ENCODE peak calls at places on chromosomes 16 and 17, in ten cellular contexts. One of them, this sample, is unnamed.

GRCh38 chr16:48451323-48451722 is 66.1 kb upstream of the SIAH1 start:
- DNase-seq in tibial artery: no peak
- DNase-seq in tibial nerve: no peak
- DNase-seq in lower leg skin: no peak
- DNase-seq in brain microvascular endothelial cell: no peak
- DNase-seq in mammary epithelial cell: no peak
- DNase-seq in neural crest cell: no peak
- DNase-seq in heart left ventricle: no peak
- DNase-seq in CD4-positive, alpha-beta T cell: no peak
- DNase-seq in H9: no peak
- DNase-seq in this sample: no peak

GRCh38 chr16:22627043-22627442 is 116.4 kb downstream of the NPIPB5 start:
- DNase-seq in tibial artery: no peak
- DNase-seq in tibial nerve: no peak
- DNase-seq in lower leg skin: no peak
- DNase-seq in brain microvascular endothelial cell: no peak
- DNase-seq in mammary epithelial cell: no peak
- DNase-seq in neural crest cell: no peak
- DNase-seq in heart left ventricle: no peak
- DNase-seq in CD4-positive, alpha-beta T cell: no peak
- DNase-seq in H9: no peak
- DNase-seq in this sample: no peak

GRCh38 chr17:2814499-2815341 is 18.5 kb downstream of the RAP1GAP2 start:
- DNase-seq in tibial artery: peak
- DNase-seq in tibial nerve: no peak
- DNase-seq in lower leg skin: peak
- DNase-seq in brain microvascular endothelial cell: no peak
- DNase-seq in mammary epithelial cell: peak
- DNase-seq in neural crest cell: no peak
- DNase-seq in heart left ventricle: peak
- DNase-seq in CD4-positive, alpha-beta T cell: peak
- DNase-seq in H9: peak
- DNase-seq in this sample: peak

GRCh38 chr16:58652741-58653140 is 23.1 kb upstream of the CNOT1 start:
- DNase-seq in tibial artery: no peak
- DNase-seq in tibial nerve: no peak
- DNase-seq in lower leg skin: no peak
- DNase-seq in brain microvascular endothelial cell: peak
- DNase-seq in mammary epithelial cell: no peak
- DNase-seq in neural crest cell: peak
- DNase-seq in heart left ventricle: no peak
- DNase-seq in CD4-positive, alpha-beta T cell: no peak
- DNase-seq in H9: peak
- DNase-seq in this sample: no peak

GRCh38 chr17:7249830-7250229 is 1.7 kb downstream of the CTDNEP1 start:
- DNase-seq in tibial artery: no peak
- DNase-seq in tibial nerve: no peak
- DNase-seq in lower leg skin: no peak
- DNase-seq in brain microvascular endothelial cell: no peak
- DNase-seq in mammary epithelial cell: no peak
- DNase-seq in neural crest cell: no peak
- DNase-seq in heart left ventricle: no peak
- DNase-seq in CD4-positive, alpha-beta T cell: no peak
- DNase-seq in H9: no peak
- DNase-seq in this sample: no peak

GRCh38 chr16:69382421-69382820 is 3.4 kb downstream of the TERF2 start:
- DNase-seq in tibial artery: no peak
- DNase-seq in tibial nerve: no peak
- DNase-seq in lower leg skin: no peak
- DNase-seq in brain microvascular endothelial cell: no peak
- DNase-seq in mammary epithelial cell: no peak
- DNase-seq in neural crest cell: no peak
- DNase-seq in heart left ventricle: no peak
- DNase-seq in CD4-positive, alpha-beta T cell: no peak
- DNase-seq in H9: no peak
- DNase-seq in this sample: no peak

GRCh38 chr16:69927056-69927757 is 23.9 kb upstream of the CLEC18A start:
- DNase-seq in tibial artery: peak
- DNase-seq in tibial nerve: peak
- DNase-seq in lower leg skin: no peak
- DNase-seq in brain microvascular endothelial cell: peak
- DNase-seq in mammary epithelial cell: no peak
- DNase-seq in neural crest cell: no peak
- DNase-seq in heart left ventricle: peak
- DNase-seq in CD4-positive, alpha-beta T cell: no peak
- DNase-seq in H9: no peak
- DNase-seq in this sample: peak

GRCh38 chr16:47787695-47788094 is 326.6 kb downstream of the PHKB start:
- DNase-seq in tibial artery: no peak
- DNase-seq in tibial nerve: no peak
- DNase-seq in lower leg skin: no peak
- DNase-seq in brain microvascular endothelial cell: peak
- DNase-seq in mammary epithelial cell: no peak
- DNase-seq in neural crest cell: peak
- DNase-seq in heart left ventricle: no peak
- DNase-seq in CD4-positive, alpha-beta T cell: no peak
- DNase-seq in H9: no peak
- DNase-seq in this sample: no peak

GRCh38 chr16:75263291-75263962 is 12.0 kb upstream of the BCAR1 start:
- DNase-seq in tibial artery: no peak
- DNase-seq in tibial nerve: no peak
- DNase-seq in lower leg skin: peak
- DNase-seq in brain microvascular endothelial cell: no peak
- DNase-seq in mammary epithelial cell: no peak
- DNase-seq in neural crest cell: no peak
- DNase-seq in heart left ventricle: no peak
- DNase-seq in CD4-positive, alpha-beta T cell: no peak
- DNase-seq in H9: peak
- DNase-seq in this sample: no peak

GRCh38 chr16:9122342-9122741 is 30.9 kb downstream of the HAPSTR1 start:
- DNase-seq in tibial artery: no peak
- DNase-seq in tibial nerve: no peak
- DNase-seq in lower leg skin: peak
- DNase-seq in brain microvascular endothelial cell: no peak
- DNase-seq in mammary epithelial cell: no peak
- DNase-seq in neural crest cell: no peak
- DNase-seq in heart left ventricle: no peak
- DNase-seq in CD4-positive, alpha-beta T cell: no peak
- DNase-seq in H9: no peak
- DNase-seq in this sample: no peak

GRCh38 chr16:4938683-4939030 is 1.7 kb upstream of the PPL start:
- DNase-seq in tibial artery: no peak
- DNase-seq in tibial nerve: no peak
- DNase-seq in lower leg skin: no peak
- DNase-seq in brain microvascular endothelial cell: no peak
- DNase-seq in mammary epithelial cell: no peak
- DNase-seq in neural crest cell: no peak
- DNase-seq in heart left ventricle: no peak
- DNase-seq in CD4-positive, alpha-beta T cell: no peak
- DNase-seq in H9: no peak
- DNase-seq in this sample: no peak

GRCh38 chr17:33469911-33470310 is 176.8 kb upstream of the ASIC2 start:
- DNase-seq in tibial artery: no peak
- DNase-seq in tibial nerve: no peak
- DNase-seq in lower leg skin: no peak
- DNase-seq in brain microvascular endothelial cell: peak
- DNase-seq in mammary epithelial cell: peak
- DNase-seq in neural crest cell: no peak
- DNase-seq in heart left ventricle: no peak
- DNase-seq in CD4-positive, alpha-beta T cell: no peak
- DNase-seq in H9: no peak
- DNase-seq in this sample: no peak

GRCh38 chr17:74757502-74757901 is 9.1 kb downstream of the NHERF1 start:
- DNase-seq in tibial artery: peak
- DNase-seq in tibial nerve: no peak
- DNase-seq in lower leg skin: no peak
- DNase-seq in brain microvascular endothelial cell: no peak
- DNase-seq in mammary epithelial cell: no peak
- DNase-seq in neural crest cell: no peak
- DNase-seq in heart left ventricle: peak
- DNase-seq in CD4-positive, alpha-beta T cell: no peak
- DNase-seq in H9: no peak
- DNase-seq in this sample: peak

GRCh38 chr17:67647482-67647881 is 70.3 kb upstream of the NOL11 start:
- DNase-seq in tibial artery: no peak
- DNase-seq in tibial nerve: no peak
- DNase-seq in lower leg skin: no peak
- DNase-seq in brain microvascular endothelial cell: no peak
- DNase-seq in mammary epithelial cell: no peak
- DNase-seq in neural crest cell: no peak
- DNase-seq in heart left ventricle: no peak
- DNase-seq in CD4-positive, alpha-beta T cell: no peak
- DNase-seq in H9: no peak
- DNase-seq in this sample: no peak

GRCh38 chr17:67652433-67652832 is 65.3 kb upstream of the NOL11 start:
- DNase-seq in tibial artery: no peak
- DNase-seq in tibial nerve: no peak
- DNase-seq in lower leg skin: no peak
- DNase-seq in brain microvascular endothelial cell: no peak
- DNase-seq in mammary epithelial cell: no peak
- DNase-seq in neural crest cell: no peak
- DNase-seq in heart left ventricle: no peak
- DNase-seq in CD4-positive, alpha-beta T cell: no peak
- DNase-seq in H9: no peak
- DNase-seq in this sample: no peak

GRCh38 chr17:67646472-67646871 is 71.3 kb upstream of the NOL11 start:
- DNase-seq in tibial artery: no peak
- DNase-seq in tibial nerve: no peak
- DNase-seq in lower leg skin: no peak
- DNase-seq in brain microvascular endothelial cell: no peak
- DNase-seq in mammary epithelial cell: no peak
- DNase-seq in neural crest cell: no peak
- DNase-seq in heart left ventricle: no peak
- DNase-seq in CD4-positive, alpha-beta T cell: no peak
- DNase-seq in H9: no peak
- DNase-seq in this sample: no peak

GRCh38 chr17:67648032-67648761 is 69.5 kb upstream of the NOL11 start:
- DNase-seq in tibial artery: no peak
- DNase-seq in tibial nerve: no peak
- DNase-seq in lower leg skin: no peak
- DNase-seq in brain microvascular endothelial cell: no peak
- DNase-seq in mammary epithelial cell: no peak
- DNase-seq in neural crest cell: no peak
- DNase-seq in heart left ventricle: no peak
- DNase-seq in CD4-positive, alpha-beta T cell: no peak
- DNase-seq in H9: no peak
- DNase-seq in this sample: no peak

DNA sequence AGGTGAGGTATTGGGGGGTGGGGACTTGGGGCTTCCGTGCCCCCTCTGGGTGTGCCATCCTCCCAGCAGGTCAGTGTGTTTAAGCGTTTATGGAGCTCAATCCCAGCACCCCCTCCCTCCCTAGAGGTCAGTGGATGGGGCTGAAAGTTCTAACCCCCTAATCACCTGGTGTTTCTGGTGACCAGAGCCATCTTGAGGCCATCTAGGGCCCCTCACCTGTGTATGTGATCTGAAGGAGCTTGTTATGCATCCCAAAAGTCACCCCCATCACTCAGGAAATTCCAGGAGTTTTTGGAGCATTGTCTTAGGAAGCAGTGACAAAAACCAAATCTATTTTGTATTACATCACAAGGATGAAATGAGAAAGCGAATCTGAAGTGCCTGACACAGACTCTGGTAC is 67.8 kb upstream of the NOL11 start:
- DNase-seq in tibial artery: no peak
- DNase-seq in tibial nerve: no peak
- DNase-seq in lower leg skin: no peak
- DNase-seq in brain microvascular endothelial cell: no peak
- DNase-seq in mammary epithelial cell: no peak
- DNase-seq in neural crest cell: no peak
- DNase-seq in heart left ventricle: no peak
- DNase-seq in CD4-positive, alpha-beta T cell: no peak
- DNase-seq in H9: peak
- DNase-seq in this sample: no peak
- TF ChIP-seq CTCF in tibial artery: no peak
- TF ChIP-seq CTCF in tibial nerve: no peak
- TF ChIP-seq CTCF in lower leg skin: no peak
- TF ChIP-seq CTCF in brain microvascular endothelial cell: no peak
- TF ChIP-seq CTCF in mammary epithelial cell: no peak
- TF ChIP-seq CTCF in neural crest cell: no peak
- TF ChIP-seq CTCF in heart left ventricle: no peak
- TF ChIP-seq CTCF in CD4-positive, alpha-beta T cell: no peak
- TF ChIP-seq CTCF in H9: peak
- TF ChIP-seq CTCF in this sample: no peak

GRCh38 chr17:45425125-45425983 is 7.3 kb downstream of the ARHGAP27 start:
- DNase-seq in tibial artery: no peak
- DNase-seq in tibial nerve: no peak
- DNase-seq in lower leg skin: no peak
- DNase-seq in brain microvascular endothelial cell: peak
- DNase-seq in mammary epithelial cell: peak
- DNase-seq in neural crest cell: peak
- DNase-seq in heart left ventricle: peak
- DNase-seq in CD4-positive, alpha-beta T cell: no peak
- DNase-seq in H9: peak
- DNase-seq in this sample: peak
- TF ChIP-seq CTCF in tibial artery: no peak
- TF ChIP-seq CTCF in tibial nerve: no peak
- TF ChIP-seq CTCF in lower leg skin: no peak
- TF ChIP-seq CTCF in brain microvascular endothelial cell: peak
- TF ChIP-seq CTCF in mammary epithelial cell: no peak
- TF ChIP-seq CTCF in neural crest cell: peak
- TF ChIP-seq CTCF in heart left ventricle: no peak
- TF ChIP-seq CTCF in CD4-positive, alpha-beta T cell: no peak
- TF ChIP-seq CTCF in H9: peak
- TF ChIP-seq CTCF in this sample: peak

DNA sequence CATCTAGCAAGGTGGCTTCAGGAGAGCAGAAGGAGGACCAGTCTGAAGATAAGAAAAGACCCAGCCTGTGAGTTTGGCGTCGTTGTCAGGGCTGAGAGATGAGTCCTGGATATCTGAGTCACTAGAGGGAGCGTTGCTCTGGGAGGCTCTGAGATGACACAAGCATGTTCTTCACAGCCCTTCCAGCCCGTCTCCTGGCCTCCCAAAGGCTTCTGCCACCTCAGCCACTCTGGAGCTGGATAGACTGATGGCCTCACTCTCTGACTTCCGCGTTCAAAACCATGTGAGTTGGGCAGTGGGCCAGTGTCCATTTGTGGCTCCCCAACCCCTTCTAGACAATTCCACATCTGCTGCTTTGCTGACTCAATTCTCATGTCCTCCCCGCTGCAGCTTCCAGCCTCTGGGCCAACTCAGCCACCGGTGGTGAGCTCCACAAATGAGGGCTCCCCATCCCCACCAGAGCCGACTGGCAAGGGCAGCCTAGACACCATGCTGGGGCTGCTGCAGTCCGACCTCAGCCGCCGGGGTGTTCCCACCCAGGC is 2.3 kb downstream of the TGFB1I1 start:
- DNase-seq in tibial artery: peak
- DNase-seq in tibial nerve: no peak
- DNase-seq in lower leg skin: no peak
- DNase-seq in brain microvascular endothelial cell: peak
- DNase-seq in mammary epithelial cell: no peak
- DNase-seq in neural crest cell: no peak
- DNase-seq in heart left ventricle: no peak
- DNase-seq in CD4-positive, alpha-beta T cell: no peak
- DNase-seq in H9: no peak
- DNase-seq in this sample: no peak
- TF ChIP-seq CTCF in tibial artery: no peak
- TF ChIP-seq CTCF in tibial nerve: no peak
- TF ChIP-seq CTCF in lower leg skin: no peak
- TF ChIP-seq CTCF in brain microvascular endothelial cell: no peak
- TF ChIP-seq CTCF in mammary epithelial cell: no peak
- TF ChIP-seq CTCF in neural crest cell: no peak
- TF ChIP-seq CTCF in heart left ventricle: no peak
- TF ChIP-seq CTCF in CD4-positive, alpha-beta T cell: no peak
- TF ChIP-seq CTCF in H9: no peak
- TF ChIP-seq CTCF in this sample: no peak

GRCh38 chr17:48153711-48154642 is 46.4 kb downstream of the SNX11 start:
- DNase-seq in tibial artery: no peak
- DNase-seq in tibial nerve: no peak
- DNase-seq in lower leg skin: no peak
- DNase-seq in brain microvascular endothelial cell: no peak
- DNase-seq in mammary epithelial cell: no peak
- DNase-seq in neural crest cell: peak
- DNase-seq in heart left ventricle: no peak
- DNase-seq in CD4-positive, alpha-beta T cell: no peak
- DNase-seq in H9: peak
- DNase-seq in this sample: no peak
- TF ChIP-seq CTCF in tibial artery: peak
- TF ChIP-seq CTCF in tibial nerve: no peak
- TF ChIP-seq CTCF in lower leg skin: no peak
- TF ChIP-seq CTCF in brain microvascular endothelial cell: peak
- TF ChIP-seq CTCF in mammary epithelial cell: peak
- TF ChIP-seq CTCF in neural crest cell: peak
- TF ChIP-seq CTCF in heart left ventricle: peak
- TF ChIP-seq CTCF in CD4-positive, alpha-beta T cell: no peak
- TF ChIP-seq CTCF in H9: peak
- TF ChIP-seq CTCF in this sample: peak